ENCODE peak calls at places on chromosomes 2 and 18, in four cellular contexts. One of them, this sample, is unnamed.
A peak's percentile ranks its signal among the peaks of the same experiment; 100 is the strongest.

GRCh38 chr2:144406111-144406788 is 113.7 kb downstream of the ZEB2 start:
- DNase-seq in IMR-90: no peak
- DNase-seq in GM12878: no peak
- DNase-seq in K562: no peak
- DNase-seq in this sample: no peak

GRCh38 chr18:58584219-58585127 is 44.4 kb downstream of the ALPK2 start:
- DNase-seq in IMR-90: peak; percentile 48
- DNase-seq in GM12878: no peak
- DNase-seq in K562: no peak
- DNase-seq in this sample: no peak

GRCh38 chr2:143807677-143808076 is 678.5 kb downstream of the ARHGAP15 start:
- DNase-seq in IMR-90: no peak
- DNase-seq in GM12878: no peak
- DNase-seq in K562: no peak
- DNase-seq in this sample: no peak

GRCh38 chr2:190470256-190470826 is 62.2 kb downstream of the MFSD6 start:
- DNase-seq in IMR-90: no peak
- DNase-seq in GM12878: no peak
- DNase-seq in K562: no peak
- DNase-seq in this sample: no peak

GRCh38 chr18:12606592-12607315 is 51.2 kb downstream of the SPIRE1 start:
- DNase-seq in IMR-90: peak; percentile 85
- DNase-seq in GM12878: no peak
- DNase-seq in K562: no peak
- DNase-seq in this sample: no peak

GRCh38 chr18:21439453-21439852 is 161.1 kb downstream of the ESCO1 start:
- DNase-seq in IMR-90: peak; percentile 59
- DNase-seq in GM12878: no peak
- DNase-seq in K562: no peak
- DNase-seq in this sample: peak; percentile 51

GRCh38 chr2:190663348-190663747 is 14.5 kb downstream of the NAB1 start:
- DNase-seq in IMR-90: peak; percentile 2
- DNase-seq in GM12878: no peak
- DNase-seq in K562: no peak
- DNase-seq in this sample: no peak

GRCh38 chr2:105600949-105601708 is 143.6 kb upstream of the NCK2 start:
- DNase-seq in IMR-90: no peak
- DNase-seq in GM12878: no peak
- DNase-seq in K562: peak; percentile 89
- DNase-seq in this sample: no peak

GRCh38 chr18:3819933-3820332 is 370.0 kb downstream of the TGIF1 start:
- DNase-seq in IMR-90: no peak
- DNase-seq in GM12878: no peak
- DNase-seq in K562: no peak
- DNase-seq in this sample: no peak

GRCh38 chr18:903703-904102 is 968 bp upstream of the ADCYAP1 start:
- DNase-seq in IMR-90: peak; percentile 10
- DNase-seq in GM12878: no peak
- DNase-seq in K562: peak; percentile 76
- DNase-seq in this sample: no peak

GRCh38 chr2:183063083-183063482 is 15.5 kb upstream of the DUSP19 start:
- DNase-seq in IMR-90: peak; percentile 85
- DNase-seq in GM12878: no peak
- DNase-seq in K562: peak; percentile 30
- DNase-seq in this sample: peak; percentile 31

GRCh38 chr2:239569401-239570090 is 168.7 kb upstream of the HDAC4 start:
- DNase-seq in IMR-90: no peak
- DNase-seq in GM12878: no peak
- DNase-seq in K562: no peak
- DNase-seq in this sample: peak; percentile 8

GRCh38 chr18:74351354-74351753 is 35.7 kb downstream of the C18orf63 start:
- DNase-seq in IMR-90: peak; percentile 82
- DNase-seq in GM12878: no peak
- DNase-seq in K562: no peak
- DNase-seq in this sample: no peak

GRCh38 chr2:210456571-210456970 is 20.0 kb downstream of the LANCL1 start:
- DNase-seq in IMR-90: no peak
- DNase-seq in GM12878: no peak
- DNase-seq in K562: no peak
- DNase-seq in this sample: no peak

GRCh38 chr18:72727776-72728175 is 140.0 kb downstream of the NETO1 start:
- DNase-seq in IMR-90: no peak
- DNase-seq in GM12878: no peak
- DNase-seq in K562: no peak
- DNase-seq in this sample: no peak

GRCh38 chr18:3867768-3868445 is 417.9 kb downstream of the TGIF1 start:
- DNase-seq in IMR-90: no peak
- DNase-seq in GM12878: no peak
- DNase-seq in K562: no peak
- DNase-seq in this sample: no peak

GRCh38 chr18:23694642-23695430 is 5.6 kb downstream of the LAMA3 start:
- DNase-seq in IMR-90: no peak
- DNase-seq in GM12878: no peak
- DNase-seq in K562: no peak
- DNase-seq in this sample: no peak

GRCh38 chr18:26547302-26548143 is 830 bp downstream of the KCTD1 start:
- DNase-seq in IMR-90: peak; percentile 84
- DNase-seq in GM12878: no peak
- DNase-seq in K562: no peak
- DNase-seq in this sample: peak; percentile 85

GRCh38 chr2:16960579-16960978 is 294.9 kb upstream of the CYRIA start:
- DNase-seq in IMR-90: no peak
- DNase-seq in GM12878: peak; percentile 12
- DNase-seq in K562: no peak
- DNase-seq in this sample: no peak

GRCh38 chr2:95061601-95062183 is 36.2 kb downstream of the MAL start:
- DNase-seq in IMR-90: no peak
- DNase-seq in GM12878: no peak
- DNase-seq in K562: no peak
- DNase-seq in this sample: no peak

GRCh38 chr2:161161074-161161577 is 898 bp downstream of the TANK start:
- DNase-seq in IMR-90: no peak
- DNase-seq in GM12878: no peak
- DNase-seq in K562: no peak
- DNase-seq in this sample: no peak
- TF ChIP-seq ELK1 in IMR-90: no peak
- TF ChIP-seq ELK1 in GM12878: no peak
- TF ChIP-seq ELK1 in K562: no peak
- TF ChIP-seq ELK1 in this sample: no peak

DNA sequence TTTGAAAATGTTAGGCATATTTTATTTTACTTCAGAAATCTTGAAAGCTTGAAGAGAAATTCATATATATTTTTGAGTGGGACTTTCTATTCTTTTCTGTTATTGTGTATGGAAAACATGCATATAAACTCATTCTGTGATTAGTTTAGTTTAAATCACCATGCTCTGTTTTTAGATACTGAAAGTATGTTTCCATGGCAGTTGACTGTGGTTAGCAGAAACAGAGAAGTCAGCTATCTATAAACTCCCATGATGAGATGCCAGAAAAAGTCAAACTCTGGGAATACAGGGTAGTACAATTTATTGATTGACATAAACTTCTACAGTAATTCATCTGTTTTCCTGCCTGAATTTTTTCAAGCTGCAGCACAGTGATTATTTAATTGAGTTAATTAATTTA is 905.3 kb upstream of the VRK2 start:
- DNase-seq in IMR-90: no peak
- DNase-seq in GM12878: no peak
- DNase-seq in K562: no peak
- DNase-seq in this sample: no peak
- TF ChIP-seq USF2 in IMR-90: no peak
- TF ChIP-seq USF2 in GM12878: no peak
- TF ChIP-seq USF2 in K562: no peak
- TF ChIP-seq USF2 in this sample: no peak

GRCh38 chr2:72613931-72614330 is 211.9 kb downstream of the EXOC6B start:
- DNase-seq in IMR-90: no peak
- DNase-seq in GM12878: no peak
- DNase-seq in K562: no peak
- DNase-seq in this sample: no peak
- TF ChIP-seq ELK1 in IMR-90: no peak
- TF ChIP-seq ELK1 in GM12878: no peak
- TF ChIP-seq ELK1 in K562: no peak
- TF ChIP-seq ELK1 in this sample: no peak

GRCh38 chr2:234427081-234428058 is 69.5 kb downstream of the ARL4C start:
- DNase-seq in IMR-90: peak; percentile 90
- DNase-seq in GM12878: no peak
- DNase-seq in K562: no peak
- DNase-seq in this sample: no peak
- TF ChIP-seq USF2 in IMR-90: no peak
- TF ChIP-seq USF2 in GM12878: no peak
- TF ChIP-seq USF2 in K562: no peak
- TF ChIP-seq USF2 in this sample: no peak

GRCh38 chr2:19785432-19785831 is 116.4 kb downstream of the TTC32 start:
- DNase-seq in IMR-90: peak; percentile 72
- DNase-seq in GM12878: no peak
- DNase-seq in K562: no peak
- DNase-seq in this sample: no peak
- TF ChIP-seq ELK1 in IMR-90: no peak
- TF ChIP-seq ELK1 in GM12878: no peak
- TF ChIP-seq ELK1 in K562: no peak
- TF ChIP-seq ELK1 in this sample: no peak

GRCh38 chr18:32907215-32907590 is 134.4 kb upstream of the KLHL14 start:
- DNase-seq in IMR-90: no peak
- DNase-seq in GM12878: no peak
- DNase-seq in K562: no peak
- DNase-seq in this sample: no peak
- TF ChIP-seq USF2 in IMR-90: no peak
- TF ChIP-seq USF2 in GM12878: no peak
- TF ChIP-seq USF2 in K562: no peak
- TF ChIP-seq USF2 in this sample: no peak

GRCh38 chr2:75321558-75321957 is 122.2 kb upstream of the TACR1 start:
- DNase-seq in IMR-90: no peak
- DNase-seq in GM12878: no peak
- DNase-seq in K562: no peak
- DNase-seq in this sample: no peak
- TF ChIP-seq ELK1 in IMR-90: no peak
- TF ChIP-seq ELK1 in GM12878: no peak
- TF ChIP-seq ELK1 in K562: no peak
- TF ChIP-seq ELK1 in this sample: no peak